ENCODE peak calls at places on chromosomes 4 and X, in seven cellular contexts. T is brain microvascular endothelial cell, I is HFF-Myc, F is cardiac fibroblast, C is KG1, B is fibroblast of pulmonary artery, A is endothelial cell. D is an unnamed sample.

GRCh38 chrX:103878466-103879151 is 46.6 kb upstream of the RAB9B start:
- DNase-seq in F (peak), C (no peak), T (peak), A (no peak), B (peak), I (peak), D (no peak)

GRCh38 chr4:184762100-184762499 is 28.2 kb upstream of the CENPU start:
- DNase-seq in I (no peak), B (no peak), A (no peak), T (no peak), C (no peak), F (no peak), D (peak)

GRCh38 chr4:978957-979701 is 5.8 kb upstream of the DGKQ start:
- DNase-seq in T (no peak), A (no peak), B (peak), I (no peak), F (peak), C (peak), D (no peak)

GRCh38 chrX:100895365-100896075 is 21.4 kb upstream of the NOX1 start:
- DNase-seq in A (peak), C (no peak), I (no peak), T (peak), B (peak), F (peak), D (no peak)

GRCh38 chr4:101967697-101968346 is 177.3 kb downstream of the BANK1 start:
- DNase-seq in B (peak), A (no peak), F (no peak), I (no peak), C (no peak), T (no peak), D (no peak)

GRCh38 chrX:24870143-24870542 is 145.6 kb downstream of the ARX start:
- DNase-seq in T (peak), A (no peak), I (no peak), B (peak), F (peak), C (no peak), D (no peak)

GRCh38 chrX:154349979-154350378 is 24.5 kb downstream of the FLNA start:
- DNase-seq in C (no peak), T (no peak), A (no peak), F (no peak), I (no peak), B (no peak), D (no peak)

GRCh38 chrX:49829016-49829415 is at the start of gene PAGE4:
- DNase-seq in A (no peak), C (no peak), F (no peak), I (no peak), B (no peak), T (no peak), D (no peak)

GRCh38 chrX:110049096-110049495 is 46.2 kb downstream of the TMEM164 start:
- DNase-seq in A (no peak), I (no peak), F (no peak), B (no peak), T (no peak), C (no peak), D (no peak)

GRCh38 chrX:69535661-69536060 is 31.5 kb downstream of the NALF2 start:
- DNase-seq in C (no peak), I (no peak), A (no peak), T (no peak), B (no peak), F (no peak), D (no peak)

GRCh38 chr4:48342559-48342878 is 1.2 kb downstream of the SLAIN2 start:
- DNase-seq in I (no peak), T (no peak), C (no peak), A (no peak), F (peak), B (no peak), D (no peak)

GRCh38 chr4:168723020-168723419 is 226.2 kb downstream of the PALLD start:
- DNase-seq in T (peak), B (peak), F (peak), C (no peak), I (peak), A (no peak), D (no peak)

GRCh38 chrX:15384304-15384703 is at the start of gene VEGFD:
- DNase-seq in C (no peak), A (no peak), T (peak), F (peak), B (peak), I (no peak), D (no peak)

GRCh38 chr4:25343671-25344070 is 31.1 kb downstream of the ZCCHC4 start:
- DNase-seq in T (no peak), C (no peak), I (no peak), A (no peak), F (peak), B (peak), D (no peak)

GRCh38 chrX:16185725-16186136 is 18.4 kb downstream of the MAGEB17 start:
- DNase-seq in I (peak), F (peak), A (no peak), B (peak), C (no peak), T (peak), D (no peak)

GRCh38 chrX:17591741-17592110 is 145.6 kb upstream of the SCML1 start:
- DNase-seq in C (no peak), T (peak), B (peak), F (peak), A (no peak), I (no peak), D (peak)

GRCh38 chrX:102835504-102836146 is 101.4 kb upstream of the RAB40AL start:
- DNase-seq in A (peak), B (peak), T (peak), F (peak), I (no peak), C (no peak), D (peak)

GRCh38 chr4:139841464-139842195 is 176.0 kb downstream of the MGST2 start:
- DNase-seq in C (no peak), F (no peak), T (no peak), B (no peak), I (no peak), A (no peak), D (no peak)

GRCh38 chrX:19535481-19535880 is 20.2 kb upstream of the MAP3K15 start:
- DNase-seq in I (no peak), A (no peak), F (peak), B (peak), T (no peak), C (no peak), D (no peak)

GRCh38 chr4:173958445-173958844 is 325.0 kb downstream of the FBXO8 start:
- DNase-seq in F (peak), T (no peak), I (no peak), A (no peak), C (no peak), B (peak), D (no peak)

GRCh38 chr4:108849611-108850406 is 87.0 kb upstream of the ETNPPL start:
- DNase-seq in B (peak), T (peak), A (no peak), F (peak), I (peak), C (no peak), D (peak)

GRCh38 chrX:10015711-10016515 is 48.8 kb downstream of the CLDN34 start:
- DNase-seq in B (peak), I (no peak), C (no peak), F (no peak), A (peak), T (no peak), D (no peak)

GRCh38 chr4:119744580-119744979 is 116.0 kb upstream of the PDE5A start:
- DNase-seq in C (no peak), B (no peak), T (no peak), A (no peak), I (no peak), F (no peak), D (no peak)

GRCh38 chrX:69021095-69021494 is 144.2 kb downstream of the PJA1 start:
- DNase-seq in B (no peak), T (no peak), C (no peak), I (no peak), A (no peak), F (no peak), D (no peak)

D was measured in activated CD8-positive, alpha-beta T cell treated with anti-CD3 and anti-CD28 coated beads, Interleukin-2, amount 10 ng/mL, durations not matched to agents 7 days and 5 days.